ENCODE peak calls at places on chromosomes 2 and 18, in six cellular contexts. F is astrocyte, T is cardiac muscle cell, G is Panc1, R is A549, J is cardiac fibroblast. B is an unnamed sample.

GRCh38 chr18:32530947-32531651 is 60.4 kb upstream of the GAREM1 start:
- DNase-seq in F (peak; percentile 80), T (peak; percentile 64), G (no peak), R (peak; percentile 7), J (peak; percentile 44), B (peak; percentile 97)

GRCh38 chr2:153487482-153487881 is 8.9 kb upstream of the RPRM start:
- DNase-seq in F (no peak), T (no peak), G (no peak), R (no peak), J (no peak), B (peak; percentile 68)

GRCh38 chr2:54952978-54953456 is 97.2 kb downstream of the RTN4 start:
- DNase-seq in F (no peak), T (no peak), G (peak; percentile 83), R (peak; percentile 54), J (no peak), B (peak; percentile 22)

GRCh38 chr2:232522014-232522854 is 2.0 kb downstream of the PRSS56 start:
- DNase-seq in F (no peak), T (peak; percentile 29), G (no peak), R (peak; percentile 42), J (peak; percentile 35), B (no peak)

GRCh38 chr18:69447886-69448285 is 47.2 kb downstream of the DOK6 start:
- DNase-seq in F (peak; percentile 55), T (no peak), G (no peak), R (no peak), J (no peak), B (no peak)

GRCh38 chr2:55888941-55889340 is 34.6 kb downstream of the EFEMP1 start:
- DNase-seq in F (peak; percentile 76), T (peak; percentile 63), G (no peak), R (no peak), J (peak; percentile 68), B (peak; percentile 21)

GRCh38 chr2:180604077-180604476 is 376.3 kb upstream of the UBE2E3 start:
- DNase-seq in F (no peak), T (peak; percentile 19), G (no peak), R (peak; percentile 29), J (peak; percentile 7), B (peak; percentile 46)

GRCh38 chr18:80148316-80149199 is 39.5 kb downstream of the ADNP2 start:
- DNase-seq in F (peak; percentile 14), T (peak; percentile 23), G (no peak), R (no peak), J (peak; percentile 38), B (no peak)

GRCh38 chr2:224308267-224308911 is 93.5 kb downstream of the FAM124B start:
- DNase-seq in F (no peak), T (no peak), G (no peak), R (no peak), J (no peak), B (no peak)

GRCh38 chr18:47175283-47175894 is 775 bp downstream of the IER3IP1 start:
- DNase-seq in F (no peak), T (no peak), G (no peak), R (no peak), J (peak; percentile 18), B (no peak)

GRCh38 chr18:59517446-59518171 is 158.5 kb upstream of the LMAN1 start:
- DNase-seq in F (no peak), T (peak; percentile 33), G (no peak), R (no peak), J (peak; percentile 31), B (no peak)

GRCh38 chr2:141496805-141497204 is 634.0 kb downstream of the LRP1B start:
- DNase-seq in F (no peak), T (no peak), G (no peak), R (no peak), J (no peak), B (no peak)

GRCh38 chr18:10839401-10839800 is 310.0 kb downstream of the PIEZO2 start:
- DNase-seq in F (no peak), T (no peak), G (no peak), R (no peak), J (no peak), B (no peak)

GRCh38 chr2:100615471-100615870 is 52.7 kb downstream of the PDCL3 start:
- DNase-seq in F (no peak), T (no peak), G (no peak), R (no peak), J (no peak), B (no peak)

GRCh38 chr2:120914839-120915521 is 179.3 kb downstream of the GLI2 start:
- DNase-seq in F (peak; percentile 93), T (peak; percentile 96), G (no peak), R (peak; percentile 90), J (peak; percentile 96), B (peak; percentile 79)

GRCh38 chr2:96934831-96935545 is 51.4 kb downstream of the FAM178B start:
- DNase-seq in F (no peak), T (no peak), G (no peak), R (no peak), J (no peak), B (no peak)

GRCh38 chr2:48829036-48829435 is 73.5 kb upstream of the LHCGR start:
- DNase-seq in F (peak; percentile 72), T (peak; percentile 29), G (no peak), R (peak; percentile 10), J (no peak), B (peak; percentile 34)

GRCh38 chr2:239305771-239306170 is 95.0 kb downstream of the HDAC4 start:
- DNase-seq in F (no peak), T (no peak), G (no peak), R (no peak), J (no peak), B (no peak)

GRCh38 chr2:28400921-28401320 is 8.3 kb downstream of the FOSL2 start:
- DNase-seq in F (no peak), T (no peak), G (no peak), R (no peak), J (no peak), B (no peak)

GRCh38 chr18:78242796-78243195 is 736.8 kb upstream of the SALL3 start:
- DNase-seq in F (no peak), T (peak; percentile 65), G (no peak), R (no peak), J (peak; percentile 59), B (no peak)

GRCh38 chr2:177622516-177622915 is 229.9 kb downstream of the AGPS start:
- DNase-seq in F (no peak), T (peak; percentile 57), G (no peak), R (no peak), J (no peak), B (no peak)

GRCh38 chr2:182605166-182605565 is 110.9 kb upstream of the DNAJC10 start:
- DNase-seq in F (no peak), T (no peak), G (no peak), R (no peak), J (no peak), B (no peak)

GRCh38 chr2:182611009-182611408 is 105.0 kb upstream of the DNAJC10 start:
- DNase-seq in F (no peak), T (no peak), G (no peak), R (no peak), J (no peak), B (no peak)

GRCh38 chr2:182608181-182608845 is 107.7 kb upstream of the DNAJC10 start:
- DNase-seq in F (no peak), T (no peak), G (no peak), R (no peak), J (no peak), B (no peak)

GRCh38 chr2:182610231-182610630 is 105.8 kb upstream of the DNAJC10 start:
- DNase-seq in F (no peak), T (no peak), G (no peak), R (no peak), J (no peak), B (no peak)

DNA sequence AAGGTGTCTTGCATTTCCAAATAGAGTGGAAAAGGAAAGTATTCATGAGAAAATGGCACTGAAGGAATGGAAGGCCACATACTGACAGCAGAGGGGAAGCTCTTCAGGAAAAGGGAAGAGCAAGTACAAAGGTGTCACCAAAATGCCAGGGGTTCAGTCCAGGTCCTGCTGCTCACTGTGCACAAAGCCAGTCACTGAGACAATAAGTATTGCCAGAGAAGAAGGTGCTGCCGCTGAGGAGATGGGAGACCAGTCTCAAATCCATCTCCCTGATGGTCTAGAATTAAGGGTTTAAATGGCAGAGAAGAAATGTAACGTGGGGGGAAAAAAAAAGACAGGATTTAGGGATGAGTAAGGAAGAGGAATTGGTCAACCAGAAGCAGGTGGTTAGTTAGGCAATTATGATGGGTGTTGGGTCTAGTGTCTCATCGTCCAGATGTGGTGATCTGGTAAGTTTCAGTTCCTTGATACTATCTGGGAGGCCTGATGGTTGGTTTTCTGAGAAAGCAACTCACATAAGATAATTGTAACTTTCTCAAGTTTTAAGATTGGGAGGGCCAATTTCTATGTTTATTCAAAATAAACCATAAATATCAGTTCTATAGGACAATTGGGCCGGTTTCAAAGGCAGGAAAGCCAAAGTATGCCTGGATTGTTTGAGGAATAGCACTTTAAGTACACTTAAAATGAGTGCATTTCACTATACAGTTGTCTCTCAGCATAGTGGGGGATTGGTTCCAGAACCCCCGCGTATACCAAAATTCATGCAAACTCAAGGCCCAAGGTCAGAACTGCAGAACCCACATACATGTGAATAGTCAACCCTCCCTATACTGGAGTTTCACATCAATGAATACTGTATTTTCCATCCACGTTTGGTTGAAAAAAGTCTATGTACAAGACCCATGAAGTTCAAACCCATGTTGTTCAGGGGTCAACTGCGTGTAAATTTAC is 109.1 kb upstream of the DNAJC10 start:
- DNase-seq in F (no peak), T (no peak), G (no peak), R (no peak), J (no peak), B (no peak)
- TF ChIP-seq CTCF in F (no peak), T (no peak), G (no peak), R (no peak), J (no peak), B (no peak)

DNA sequence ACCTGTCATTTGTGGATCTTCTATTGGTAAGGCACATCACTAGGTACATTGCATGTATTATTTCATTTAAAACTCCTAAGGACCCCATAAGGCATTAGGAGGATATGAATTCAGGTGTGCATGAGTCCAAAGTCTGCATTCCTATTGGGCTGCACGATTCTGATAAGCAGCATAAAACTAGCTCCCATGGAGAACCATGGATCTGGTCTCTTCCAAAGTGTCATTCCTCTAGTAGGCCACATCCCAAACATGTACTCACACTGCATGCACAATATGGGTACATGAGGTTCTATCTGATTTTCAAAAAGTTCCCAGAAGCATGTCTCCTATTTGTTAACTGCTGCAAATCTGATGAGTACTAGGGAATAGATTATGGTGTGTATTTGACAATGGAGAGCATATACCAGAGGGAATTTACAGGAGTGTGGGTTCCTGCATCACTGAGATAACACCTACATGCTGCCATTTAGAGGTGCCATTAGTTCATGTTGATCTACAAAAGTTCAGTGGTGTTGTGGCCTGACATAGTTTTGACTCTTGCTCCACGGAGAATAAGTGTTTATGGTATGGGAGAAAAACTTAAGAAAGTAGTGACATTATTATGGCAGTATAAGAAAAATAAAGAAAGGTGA is 11.3 kb downstream of the CYTIP start:
- DNase-seq in F (no peak), T (no peak), G (no peak), R (no peak), J (no peak), B (no peak)
- TF ChIP-seq CTCF in F (no peak), T (no peak), G (no peak), R (no peak), J (no peak), B (no peak)

GRCh38 chr2:19377717-19378116 is 19.3 kb upstream of the OSR1 start:
- DNase-seq in F (no peak), T (no peak), G (no peak), R (no peak), J (no peak), B (no peak)
- TF ChIP-seq CTCF in F (no peak), T (no peak), G (peak; percentile 10), R (no peak), J (peak; percentile 7), B (no peak)

DNA sequence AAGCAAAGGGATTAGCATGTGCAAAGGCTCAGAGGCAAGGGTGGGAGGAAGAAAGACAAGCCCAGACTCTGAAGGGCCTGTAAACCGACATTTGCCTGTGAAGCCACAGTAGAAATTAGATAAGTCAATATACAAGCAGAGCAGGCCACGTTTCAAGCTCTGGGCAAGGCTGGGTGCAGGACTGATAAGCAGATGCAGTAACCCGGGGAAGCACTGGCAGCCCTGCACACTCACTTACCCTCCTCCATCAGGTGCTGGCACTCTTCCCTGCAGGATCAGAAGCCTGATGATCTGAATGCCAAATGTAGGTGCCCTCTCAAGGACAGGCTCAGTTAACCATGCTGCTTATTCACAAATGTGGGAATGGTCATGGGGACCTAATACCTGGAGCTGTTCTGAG is 46.3 kb upstream of the RAB12 start:
- DNase-seq in F (no peak), T (no peak), G (no peak), R (no peak), J (no peak), B (no peak)
- TF ChIP-seq CTCF in F (no peak), T (no peak), G (no peak), R (no peak), J (no peak), B (no peak)